ENCODE peak calls at places on chromosomes 5 and 9, in nine cellular contexts. H is stimulated activated CD4-positive, alpha-beta T cell treated with anti-CD3 and anti-CD28 coated beads, Interleukin-2, amount 100 ng/mL, for 24 hours; L is activated T-cell treated with anti-CD3 and anti-CD28 coated beads for 1 hour; U is A549; W is EL; X is Right ventricle myocardium inferior; V is iris pigment epithelial cell; I is activated CD4-positive, alpha-beta T cell treated with anti-CD3 and anti-CD28 coated beads, Interleukin-2, amount 50 U/mL, for 48 hours; K is progenitor cell of endocrine pancreas. D is an unnamed sample.

GRCh38 chr5:107704686-107705389 is 34.1 kb upstream of the EFNA5 start:
- DNase-seq in V (peak), X (no peak), L (no peak), U (no peak), W (no peak), I (no peak), K (no peak), H (no peak), D (no peak)

GRCh38 chr5:116930628-116931027 is 356.0 kb upstream of the SEMA6A start:
- DNase-seq in L (no peak), I (no peak), W (no peak), U (no peak), X (no peak), V (no peak), K (no peak), H (no peak), D (no peak)

GRCh38 chr9:74770508-74771261 is 117.0 kb downstream of the TRPM6 start:
- DNase-seq in X (no peak), L (peak), K (peak), H (peak), V (peak), U (peak), I (peak), W (peak), D (peak)

GRCh38 chr9:133866946-133867345 is 125.2 kb downstream of the VAV2 start:
- DNase-seq in H (no peak), K (no peak), X (no peak), V (no peak), I (no peak), U (no peak), L (no peak), W (no peak), D (no peak)

GRCh38 chr5:1001406-1002270 is 7.0 kb upstream of the NKD2 start:
- DNase-seq in X (no peak), U (no peak), W (no peak), L (no peak), K (no peak), I (no peak), V (no peak), H (no peak), D (no peak)

GRCh38 chr5:169433221-169433651 is 132.3 kb upstream of the SLIT3 start:
- DNase-seq in V (no peak), L (no peak), H (no peak), W (no peak), U (no peak), X (no peak), K (no peak), I (no peak), D (no peak)

GRCh38 chr9:78898239-78898638 is 601.3 kb downstream of the PSAT1 start:
- DNase-seq in H (no peak), K (no peak), L (no peak), W (peak), U (no peak), X (no peak), V (no peak), I (no peak), D (no peak)

GRCh38 chr5:172399336-172399735 is 55.0 kb downstream of the SH3PXD2B start:
- DNase-seq in L (no peak), K (no peak), H (no peak), U (no peak), W (no peak), V (no peak), I (no peak), X (no peak), D (no peak)

GRCh38 chr5:9361835-9362234 is 184.0 kb downstream of the SEMA5A start:
- DNase-seq in L (peak), W (peak), V (peak), I (peak), H (peak), X (no peak), U (peak), K (peak), D (no peak)

GRCh38 chr5:1488882-1489680 is 34.7 kb downstream of the LPCAT1 start:
- DNase-seq in H (peak), L (no peak), W (peak), X (no peak), K (no peak), V (peak), U (no peak), I (peak), D (no peak)

GRCh38 chr5:180353226-180353962 is at the start of gene GFPT2:
- DNase-seq in L (peak), V (peak), U (peak), K (peak), H (peak), X (peak), W (peak), I (peak), D (peak)

GRCh38 chr9:92632641-92633040 is 37.3 kb downstream of the IPPK start:
- DNase-seq in K (no peak), V (no peak), U (no peak), X (no peak), W (no peak), L (no peak), H (no peak), I (no peak), D (no peak)

GRCh38 chr5:156147251-156147947 is 179.6 kb upstream of the SGCD start:
- DNase-seq in K (no peak), V (peak), H (no peak), W (no peak), X (no peak), U (peak), L (no peak), I (no peak), D (no peak)

GRCh38 chr5:57338068-57338848 is 144.4 kb downstream of the ACTBL2 start:
- DNase-seq in W (peak), H (no peak), K (no peak), X (no peak), L (no peak), I (peak), V (peak), U (peak), D (no peak)

GRCh38 chr5:83048277-83048676 is 28.9 kb downstream of the TMEM167A start:
- DNase-seq in L (no peak), X (no peak), U (no peak), W (no peak), H (no peak), V (peak), K (no peak), I (no peak), D (no peak)

GRCh38 chr5:174246743-174247142 is 201.2 kb downstream of the NSG2 start:
- DNase-seq in X (no peak), K (no peak), L (no peak), I (no peak), W (no peak), H (no peak), V (no peak), U (no peak), D (no peak)

GRCh38 chr9:81848472-81848871 is 79.8 kb upstream of the SPATA31D4 start:
- DNase-seq in H (no peak), K (no peak), V (peak), U (no peak), L (no peak), I (no peak), W (peak), X (no peak), D (no peak)

GRCh38 chr5:74212336-74212735 is 428.2 kb downstream of the ENC1 start:
- DNase-seq in H (no peak), V (peak), U (peak), X (no peak), K (no peak), I (no peak), W (peak), L (no peak), D (no peak)

GRCh38 chr9:128164332-128164885 is 4.3 kb downstream of the BBLN start:
- DNase-seq in W (no peak), X (peak), L (no peak), H (no peak), U (no peak), K (no peak), V (peak), I (no peak), D (no peak)

GRCh38 chr5:28505121-28505520 is 1466.7 kb upstream of the CDH9 start:
- DNase-seq in V (no peak), H (no peak), K (no peak), L (no peak), U (no peak), W (no peak), X (no peak), I (no peak), D (no peak)

GRCh38 chr9:89606567-89607311 is 1.9 kb downstream of the GADD45G start:
- DNase-seq in W (peak), V (peak), X (peak), H (peak), I (peak), U (no peak), L (no peak), K (no peak), D (peak)

GRCh38 chr5:44542470-44542869 is 153.2 kb upstream of the FGF10 start:
- DNase-seq in K (no peak), L (no peak), X (no peak), I (no peak), U (no peak), W (no peak), H (no peak), V (peak), D (no peak)

GRCh38 chr9:35406183-35406959 is 83.5 kb upstream of the RUSC2 start:
- DNase-seq in L (peak), H (peak), I (peak), K (peak), U (no peak), W (no peak), V (peak), X (no peak), D (peak)

GRCh38 chr5:32231241-32231640 is 57.1 kb upstream of the GOLPH3 start:
- DNase-seq in H (no peak), K (no peak), I (no peak), V (no peak), U (no peak), W (no peak), L (no peak), X (no peak), D (no peak)

GRCh38 chr5:1669276-1670155 is 130.1 kb downstream of the MRPL36 start:
- DNase-seq in K (no peak), I (no peak), W (no peak), U (no peak), H (no peak), X (no peak), V (no peak), L (no peak), D (no peak)

GRCh38 chr9:94928696-94929372 is 202.3 kb downstream of the AOPEP start:
- DNase-seq in L (no peak), K (no peak), V (no peak), I (no peak), W (no peak), X (no peak), U (no peak), H (no peak), D (no peak)

GRCh38 chr5:109921735-109922395 is 232.1 kb downstream of the MAN2A1 start:
- DNase-seq in H (peak), K (no peak), X (peak), U (no peak), W (no peak), I (peak), V (no peak), L (peak), D (peak)

GRCh38 chr5:31096238-31096865 is 97.1 kb upstream of the CDH6 start:
- DNase-seq in U (no peak), V (peak), L (no peak), H (no peak), W (no peak), K (no peak), I (no peak), X (no peak), D (no peak)

GRCh38 chr5:7397005-7397546 is 1.1 kb downstream of the ADCY2 start:
- DNase-seq in X (no peak), H (no peak), K (no peak), W (no peak), L (no peak), V (no peak), U (no peak), I (no peak), D (no peak)

GRCh38 chr5:20254748-20255147 is 266.7 kb upstream of the CDH18 start:
- DNase-seq in X (no peak), W (no peak), K (no peak), V (no peak), U (no peak), I (no peak), H (no peak), L (no peak), D (no peak)

GRCh38 chr5:123193176-123193575 is 104.1 kb downstream of the PRDM6 start:
- DNase-seq in X (no peak), V (no peak), I (no peak), K (no peak), L (no peak), H (no peak), W (no peak), U (no peak), D (no peak)

GRCh38 chr5:59793000-59793399 is 100.5 kb downstream of the PDE4D start:
- DNase-seq in L (no peak), K (no peak), V (peak), W (peak), H (no peak), I (no peak), U (peak), X (no peak), D (peak)

GRCh38 chr5:172618574-172619365 is 22.3 kb upstream of the NEURL1B start:
- DNase-seq in K (no peak), V (no peak), I (no peak), H (no peak), X (no peak), U (no peak), W (no peak), L (no peak), D (peak)

GRCh38 chr9:89687216-89687615 is 82.4 kb downstream of the GADD45G start:
- DNase-seq in I (no peak), K (no peak), L (no peak), H (no peak), V (no peak), W (no peak), U (no peak), X (no peak), D (no peak)